ENCODE peak calls at places on chromosomes 1 and 21, in five cellular contexts. O, B, N, K and U are unnamed samples.

GRCh38 chr1:207747627-207748492 is 4.0 kb upstream of the CD46 start:
- DNase-seq in O (no peak), B (no peak), N (no peak), K (no peak), U (no peak)

GRCh38 chr1:159826436-159827101 is at the start of gene SLAMF8:
- DNase-seq in O (peak; percentile 59), B (peak; percentile 55), N (no peak), K (no peak), U (peak; percentile 61)

GRCh38 chr21:18499761-18500376 is 96.3 kb upstream of the TMPRSS15 start:
- DNase-seq in O (no peak), B (no peak), N (peak; percentile 11), K (no peak), U (peak; percentile 12)

GRCh38 chr1:53689736-53690401 is 49.1 kb downstream of the GLIS1 start:
- DNase-seq in O (no peak), B (no peak), N (no peak), K (no peak), U (no peak)

GRCh38 chr1:8241417-8242014 is 76.4 kb upstream of the SLC45A1 start:
- DNase-seq in O (no peak), B (no peak), N (no peak), K (no peak), U (peak; percentile 74)

GRCh38 chr1:83499998-83500397 is 498.9 kb downstream of the TTLL7 start:
- DNase-seq in O (no peak), B (no peak), N (no peak), K (no peak), U (no peak)

GRCh38 chr1:62232885-62233284 is 38.2 kb downstream of the L1TD1 start:
- DNase-seq in O (no peak), B (no peak), N (no peak), K (no peak), U (no peak)

GRCh38 chr21:29258626-29259335 is 39.9 kb upstream of the BACH1 start:
- DNase-seq in O (no peak), B (no peak), N (no peak), K (no peak), U (no peak)

GRCh38 chr21:14900058-14900457 is 164.7 kb downstream of the NRIP1 start:
- DNase-seq in O (no peak), B (no peak), N (no peak), K (no peak), U (no peak)

GRCh38 chr1:184892116-184892515 is 82.2 kb downstream of the NIBAN1 start:
- DNase-seq in O (no peak), B (no peak), N (no peak), K (no peak), U (no peak)

GRCh38 chr1:1361982-1362423 is 3.6 kb upstream of the MXRA8 start:
- DNase-seq in O (peak; percentile 75), B (no peak), N (no peak), K (peak; percentile 90), U (peak; percentile 20)

GRCh38 chr21:37983336-37984095 is 67.3 kb upstream of the KCNJ6 start:
- DNase-seq in O (no peak), B (no peak), N (no peak), K (no peak), U (no peak)

GRCh38 chr21:35861656-35862055 is 198.7 kb downstream of the SETD4 start:
- DNase-seq in O (no peak), B (no peak), N (no peak), K (no peak), U (no peak)

GRCh38 chr1:42658880-42659337 is 686 bp downstream of the PPIH start:
- DNase-seq in O (no peak), B (no peak), N (no peak), K (no peak), U (no peak)

GRCh38 chr1:54998677-54999076 is at the start of gene BSND:
- DNase-seq in O (no peak), B (no peak), N (no peak), K (peak; percentile 73), U (no peak)

GRCh38 chr1:91884459-91885290 is 1.3 kb downstream of the TGFBR3 start:
- DNase-seq in O (peak; percentile 52), B (no peak), N (peak; percentile 28), K (no peak), U (peak; percentile 35)

GRCh38 chr1:222641269-222641948 is 23.5 kb downstream of the MIA3 start:
- DNase-seq in O (no peak), B (no peak), N (no peak), K (no peak), U (no peak)

GRCh38 chr1:5161372-5161771 is 507.0 kb downstream of the AJAP1 start:
- DNase-seq in O (no peak), B (no peak), N (no peak), K (no peak), U (no peak)

GRCh38 chr1:7218210-7218832 is 433.1 kb downstream of the CAMTA1 start:
- DNase-seq in O (no peak), B (no peak), N (no peak), K (no peak), U (peak; percentile 26)